ENCODE peak calls at places on chromosome 5, in six cellular contexts. U is brain microvascular endothelial cell, L is stomach, M is SJCRH30, P is AG10803, S is IMR-90. R is an unnamed sample.

GRCh38 chr5:16934669-16935068 is 1.4 kb downstream of the MYO10 start:
- DNase-seq in U (no peak), L (no peak), M (peak), P (no peak), S (peak), R (no peak)

GRCh38 chr5:78829811-78830499 is 155.2 kb downstream of the ARSB start:
- DNase-seq in U (no peak), L (no peak), M (no peak), P (peak), S (peak), R (no peak)

GRCh38 chr5:138874241-138874640 is 894 bp downstream of the LRRTM2 start:
- DNase-seq in U (no peak), L (no peak), M (no peak), P (peak), S (peak), R (peak)

GRCh38 chr5:14105717-14106435 is 37.3 kb upstream of the TRIO start:
- DNase-seq in U (peak), L (no peak), M (peak), P (peak), S (peak), R (peak)

GRCh38 chr5:5306696-5307095 is 115.8 kb upstream of the ICE1 start:
- DNase-seq in U (no peak), L (no peak), M (no peak), P (peak), S (peak), R (no peak)

GRCh38 chr5:149060325-149060724 is 2.5 kb downstream of the SH3TC2 start:
- DNase-seq in U (peak), L (peak), M (peak), P (peak), S (peak), R (no peak)

GRCh38 chr5:8864053-8864452 is 681.8 kb downstream of the SEMA5A start:
- DNase-seq in U (no peak), L (no peak), M (peak), P (peak), S (peak), R (no peak)

GRCh38 chr5:17024686-17025180 is 88.6 kb upstream of the MYO10 start:
- DNase-seq in U (peak), L (no peak), M (no peak), P (peak), S (peak), R (no peak)

GRCh38 chr5:5492087-5492933 is 69.8 kb downstream of the ICE1 start:
- DNase-seq in U (peak), L (no peak), M (peak), P (peak), S (peak), R (peak)

GRCh38 chr5:174583071-174583470 is 141.3 kb upstream of the MSX2 start:
- DNase-seq in U (no peak), L (no peak), M (no peak), P (no peak), S (no peak), R (no peak)

GRCh38 chr5:152595327-152595890 is 190.3 kb upstream of the NMUR2 start:
- DNase-seq in U (no peak), L (no peak), M (no peak), P (no peak), S (no peak), R (no peak)

GRCh38 chr5:142717582-142718215 is 31.8 kb upstream of the FGF1 start:
- DNase-seq in U (peak), L (no peak), M (peak), P (peak), S (peak), R (no peak)

GRCh38 chr5:82673460-82673859 is 395.3 kb upstream of the RPS23 start:
- DNase-seq in U (no peak), L (no peak), M (no peak), P (no peak), S (no peak), R (no peak)

GRCh38 chr5:65895891-65896290 is 30.5 kb upstream of the ERBIN start:
- DNase-seq in U (no peak), L (no peak), M (no peak), P (no peak), S (no peak), R (no peak)

GRCh38 chr5:51384281-51384840 is 1.1 kb downstream of the ISL1 start:
- DNase-seq in U (no peak), L (no peak), M (peak), P (no peak), S (no peak), R (no peak)

GRCh38 chr5:10411336-10411735 is 30.3 kb upstream of the ROPN1L start:
- DNase-seq in U (no peak), L (no peak), M (no peak), P (no peak), S (no peak), R (no peak)

GRCh38 chr5:10406636-10407035 is 35.0 kb upstream of the ROPN1L start:
- DNase-seq in U (no peak), L (no peak), M (no peak), P (no peak), S (no peak), R (no peak)

GRCh38 chr5:10403829-10404228 is 37.9 kb upstream of the ROPN1L start:
- DNase-seq in U (no peak), L (no peak), M (no peak), P (no peak), S (no peak), R (no peak)

DNA sequence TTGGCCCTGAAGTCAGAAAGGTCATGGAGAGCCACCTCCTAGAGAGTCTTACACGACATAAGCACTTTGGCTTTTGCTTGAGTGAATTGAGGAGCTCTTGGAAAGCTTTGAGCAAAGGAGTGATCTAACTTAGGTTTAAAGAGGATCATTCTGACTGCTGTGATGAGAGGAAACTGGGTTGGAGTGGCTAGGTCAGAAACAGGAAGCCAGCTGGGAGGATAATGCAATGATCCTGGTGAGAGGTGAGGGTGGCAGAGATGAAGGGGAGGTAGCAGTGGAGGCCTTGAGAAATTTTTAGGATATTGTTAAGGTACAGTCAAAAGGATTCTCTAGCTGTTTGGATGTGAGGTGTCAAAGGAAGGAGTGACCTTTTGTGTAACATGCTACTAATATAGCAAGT is 32.2 kb upstream of the ROPN1L start:
- DNase-seq in U (no peak), L (no peak), M (no peak), P (no peak), S (no peak), R (no peak)
- H3K4me3 ChIP-seq in U (no peak), L (no peak), M (no peak), P (no peak), S (no peak), R (no peak)

GRCh38 chr5:144596517-144596916 is 425.8 kb downstream of the KCTD16 start:
- DNase-seq in U (no peak), L (no peak), M (no peak), P (no peak), S (no peak), R (no peak)

GRCh38 chr5:144594919-144595318 is 424.2 kb downstream of the KCTD16 start:
- DNase-seq in U (no peak), L (no peak), M (no peak), P (no peak), S (no peak), R (no peak)

DNA sequence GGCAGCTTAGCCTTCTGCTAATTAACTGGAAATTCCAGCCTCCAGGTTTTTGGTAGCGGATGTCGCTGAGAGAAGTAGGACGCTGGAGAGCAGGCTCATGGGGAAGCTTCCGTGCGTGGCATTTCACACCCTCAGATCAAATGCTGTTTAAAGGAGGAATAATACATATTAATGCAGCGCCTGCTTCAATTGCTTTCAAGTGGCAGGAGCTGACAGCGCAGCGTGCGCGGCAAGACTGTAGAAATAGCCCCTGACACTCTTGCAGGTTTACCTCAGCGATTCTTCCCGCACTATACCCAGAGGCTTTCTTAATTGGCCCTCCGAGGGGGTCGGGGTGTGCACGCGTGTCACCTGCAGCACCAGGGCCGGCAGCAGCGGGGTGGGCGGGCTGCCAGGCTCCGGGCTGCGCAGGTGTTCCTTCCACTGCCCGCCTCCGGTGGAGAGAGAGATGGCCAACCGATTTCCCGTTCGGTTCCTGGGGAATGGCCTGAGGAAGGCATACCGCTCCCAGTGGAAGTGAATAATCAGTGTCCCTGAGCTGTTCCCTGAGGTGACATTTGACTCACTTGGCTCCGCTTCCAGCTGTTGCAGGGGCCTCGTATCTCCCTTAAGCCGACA is 427.9 kb downstream of the KCTD16 start:
- DNase-seq in U (no peak), L (peak), M (no peak), P (no peak), S (no peak), R (no peak)
- H3K4me3 ChIP-seq in U (no peak), L (peak), M (no peak), P (no peak), S (no peak), R (peak)

DNA sequence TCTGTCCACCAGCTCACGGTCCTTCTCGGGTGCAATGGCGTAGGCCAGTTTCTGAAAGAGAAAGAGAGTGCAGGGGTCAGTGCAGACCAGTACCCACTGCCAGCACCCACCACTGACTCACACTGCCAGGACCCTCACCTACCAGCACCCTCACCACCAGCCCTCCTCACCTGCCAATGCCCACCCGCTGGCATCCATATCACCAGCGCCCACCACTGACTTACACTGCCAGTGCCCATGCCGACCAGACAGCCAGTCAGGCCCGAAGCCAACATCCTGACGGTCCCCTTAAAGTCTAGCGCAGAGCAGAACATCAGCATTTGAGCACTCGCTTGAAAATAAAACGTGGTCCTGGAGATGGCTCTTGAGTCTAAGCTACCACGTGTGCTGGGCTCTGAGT is 44.3 kb downstream of the SLC6A3 start:
- DNase-seq in U (no peak), L (no peak), M (no peak), P (no peak), S (no peak), R (no peak)
- H3K4me3 ChIP-seq in U (no peak), L (no peak), M (no peak), P (no peak), S (no peak), R (no peak)

GRCh38 chr5:52632281-52632680 is 155.4 kb upstream of the ITGA1 start:
- DNase-seq in U (no peak), L (no peak), M (no peak), P (no peak), S (no peak), R (no peak)
- H3K4me3 ChIP-seq in U (no peak), L (no peak), M (no peak), P (no peak), S (no peak), R (no peak)

GRCh38 chr5:181027452-181028031 is 12.5 kb upstream of the BTNL9 start:
- DNase-seq in U (no peak), L (no peak), M (no peak), P (no peak), S (no peak), R (no peak)
- H3K4me3 ChIP-seq in U (no peak), L (no peak), M (no peak), P (no peak), S (no peak), R (no peak)

GRCh38 chr5:176658817-176659216 is 11.5 kb downstream of the TSPAN17 start:
- DNase-seq in U (peak), L (peak), M (no peak), P (peak), S (peak), R (peak)
- H3K4me3 ChIP-seq in U (no peak), L (peak), M (no peak), P (no peak), S (no peak), R (no peak)